ENCODE peak calls at places on chromosomes 7 and 10, in ten cellular contexts. S is CD4-positive, alpha-beta memory T cell; M is Panc1; F is colonic mucosa; D is dorsolateral prefrontal cortex; P is AG04450; A is heart right ventricle; Q is DND-41; G is aorta; T is endothelial cell of umbilical vein. X is an unnamed sample.

GRCh38 chr10:46092523-46093195 is 46.6 kb upstream of the MSMB start:
- DNase-seq in S (no peak), M (no peak), F (no peak), D (no peak), P (no peak), A (no peak), Q (peak; percentile 83), G (no peak), T (no peak), X (no peak)

GRCh38 chr7:388023-388355 is 98.0 kb downstream of the FOXL3 start:
- DNase-seq in S (no peak), M (no peak), F (no peak), D (no peak), P (no peak), A (no peak), Q (no peak), G (no peak), T (no peak), X (peak; percentile 6)

GRCh38 chr7:121832347-121832746 is 40.6 kb upstream of the PTPRZ1 start:
- DNase-seq in S (no peak), M (no peak), F (no peak), D (no peak), P (no peak), A (no peak), Q (no peak), G (no peak), T (no peak), X (no peak)

GRCh38 chr7:69395072-69395714 is 203.1 kb upstream of the AUTS2 start:
- DNase-seq in S (no peak), M (no peak), F (no peak), D (no peak), P (no peak), A (no peak), Q (peak; percentile 26), G (no peak), T (no peak), X (no peak)

GRCh38 chr10:44989621-44990301 is 11.0 kb upstream of the ZNF22 start:
- DNase-seq in S (no peak), M (no peak), F (peak; percentile 15), D (no peak), P (no peak), A (peak; percentile 58), Q (no peak), G (no peak), T (no peak), X (peak; percentile 43)

GRCh38 chr10:13223241-13223640 is 10.9 kb downstream of the UCMA start:
- DNase-seq in S (no peak), M (no peak), F (no peak), D (no peak), P (no peak), A (no peak), Q (no peak), G (no peak), T (no peak), X (no peak)

GRCh38 chr7:93117852-93118530 is at the start of gene SAMD9:
- DNase-seq in S (peak; percentile 89), M (peak; percentile 39), F (peak; percentile 81), D (no peak), P (peak; percentile 36), A (no peak), Q (peak; percentile 79), G (no peak), T (peak; percentile 76), X (no peak)

GRCh38 chr10:43209651-43210141 is 57.2 kb downstream of the RASGEF1A start:
- DNase-seq in S (no peak), M (no peak), F (no peak), D (peak; percentile 24), P (no peak), A (no peak), Q (no peak), G (peak; percentile 59), T (no peak), X (peak; percentile 10)

GRCh38 chr7:17207220-17207619 is 91.2 kb upstream of the AHR start:
- DNase-seq in S (no peak), M (no peak), F (peak; percentile 25), D (no peak), P (no peak), A (no peak), Q (no peak), G (no peak), T (peak; percentile 87), X (no peak)

GRCh38 chr10:119736220-119736619 is 10.4 kb downstream of the INPP5F start:
- DNase-seq in S (no peak), M (no peak), F (no peak), D (no peak), P (no peak), A (no peak), Q (no peak), G (no peak), T (no peak), X (no peak)

GRCh38 chr7:4523219-4523618 is 158.9 kb upstream of the FOXK1 start:
- DNase-seq in S (no peak), M (no peak), F (no peak), D (no peak), P (no peak), A (no peak), Q (no peak), G (no peak), T (no peak), X (no peak)

GRCh38 chr10:17883621-17884020 is 68.1 kb upstream of the SLC39A12 start:
- DNase-seq in S (no peak), M (no peak), F (peak; percentile 29), D (no peak), P (no peak), A (no peak), Q (no peak), G (no peak), T (no peak), X (no peak)

GRCh38 chr7:72493850-72494661 is 81.9 kb upstream of the CALN1 start:
- DNase-seq in S (no peak), M (peak; percentile 28), F (peak; percentile 70), D (peak; percentile 70), P (no peak), A (peak; percentile 31), Q (peak; percentile 72), G (no peak), T (peak; percentile 28), X (no peak)

GRCh38 chr10:6803429-6803783 is 223.3 kb upstream of the PRKCQ start:
- DNase-seq in S (no peak), M (no peak), F (no peak), D (no peak), P (no peak), A (no peak), Q (no peak), G (no peak), T (no peak), X (no peak)
- H3K27ac ChIP-seq in S (no peak overlapping the region), M (no peak overlapping the region), F (no peak overlapping the region), D (no peak overlapping the region), P (no peak overlapping the region), A (no peak overlapping the region), Q (no peak overlapping the region), G (no peak overlapping the region), T (no peak overlapping the region), X (no peak overlapping the region)

GRCh38 chr10:61937631-61938284 is 36.3 kb downstream of the ARID5B start:
- DNase-seq in S (no peak), M (no peak), F (no peak), D (no peak), P (no peak), A (no peak), Q (no peak), G (no peak), T (peak; percentile 79), X (no peak)

GRCh38 chr10:61936770-61937169 is 35.3 kb downstream of the ARID5B start:
- DNase-seq in S (no peak), M (no peak), F (peak; percentile 34), D (no peak), P (no peak), A (no peak), Q (no peak), G (no peak), T (no peak), X (no peak)

GRCh38 chr10:61931620-61932332 is 30.3 kb downstream of the ARID5B start:
- DNase-seq in S (no peak), M (no peak), F (no peak), D (no peak), P (no peak), A (no peak), Q (no peak), G (no peak), T (no peak), X (no peak)

GRCh38 chr10:61935085-61935484 is 33.6 kb downstream of the ARID5B start:
- DNase-seq in S (no peak), M (no peak), F (no peak), D (no peak), P (no peak), A (no peak), Q (no peak), G (no peak), T (no peak), X (no peak)

DNA sequence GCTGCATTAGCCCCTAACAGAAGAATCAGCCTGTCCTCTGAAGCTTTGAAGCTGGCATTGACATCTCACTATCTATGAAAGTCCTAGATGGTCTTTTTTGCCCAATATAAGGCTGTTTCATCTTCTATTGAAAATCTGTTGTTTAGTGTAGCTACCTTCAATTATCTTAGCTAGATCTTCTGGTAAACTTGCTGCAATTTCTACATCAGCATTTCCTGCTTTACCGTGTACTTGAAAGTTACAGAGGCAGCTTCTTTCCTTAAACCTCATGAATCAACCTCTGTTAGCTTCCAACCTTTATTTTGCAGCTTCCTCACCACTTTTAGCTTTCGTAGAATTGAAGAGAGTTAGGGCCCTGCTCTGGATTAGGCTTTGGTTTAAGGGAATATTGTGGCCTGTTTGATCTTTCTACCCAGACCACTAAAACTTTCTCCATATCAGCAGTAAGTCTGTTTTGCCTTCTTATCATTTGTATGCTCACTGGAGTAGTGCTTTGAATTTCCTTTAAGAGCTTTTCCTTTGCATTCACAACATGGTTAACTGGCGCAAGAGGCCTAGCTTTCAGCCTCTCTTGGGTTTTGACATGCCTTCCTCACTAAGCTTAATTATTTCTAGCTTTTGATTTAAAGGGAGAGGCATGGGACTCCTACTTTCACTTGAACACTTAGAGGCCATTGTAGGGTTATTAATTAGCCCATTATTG is 32.5 kb downstream of the ARID5B start:
- DNase-seq in S (no peak), M (no peak), F (no peak), D (no peak), P (no peak), A (no peak), Q (no peak), G (no peak), T (no peak), X (no peak)
- H3K27ac ChIP-seq in S (peak overlapping the region; percentile 13), M (peak overlapping the region; percentile 18), F (no peak overlapping the region), D (no peak overlapping the region), P (no peak overlapping the region), A (no peak overlapping the region), Q (no peak overlapping the region), G (no peak overlapping the region), T (no peak overlapping the region), X (no peak overlapping the region)

GRCh38 chr7:140972876-140973829 is 41.6 kb downstream of the MRPS33 start:
- DNase-seq in S (no peak), M (no peak), F (no peak), D (no peak), P (no peak), A (no peak), Q (no peak), G (no peak), T (no peak), X (no peak)
- H3K27ac ChIP-seq in S (no peak overlapping the region), M (no peak overlapping the region), F (no peak overlapping the region), D (no peak overlapping the region), P (no peak overlapping the region), A (no peak overlapping the region), Q (no peak overlapping the region), G (no peak overlapping the region), T (no peak overlapping the region), X (no peak overlapping the region)

DNA sequence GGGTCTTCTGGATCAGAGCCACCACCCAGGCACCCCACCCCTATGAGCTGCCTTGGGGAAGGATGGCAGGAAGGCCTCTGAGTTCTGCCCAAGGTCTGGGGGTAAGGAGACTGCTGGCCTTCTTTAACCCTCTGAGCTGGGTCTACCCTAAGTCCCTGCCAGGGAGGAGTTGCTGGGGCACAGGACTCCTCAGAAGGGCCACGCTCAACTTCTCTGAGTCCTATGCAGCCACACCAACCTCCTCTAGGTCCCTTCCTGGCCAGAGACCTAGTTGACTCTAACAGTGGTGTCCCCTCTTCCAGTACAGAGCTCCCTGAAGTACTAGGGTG is 2.6 kb upstream of the NEURL1 start:
- DNase-seq in S (no peak), M (no peak), F (no peak), D (no peak), P (no peak), A (no peak), Q (no peak), G (no peak), T (no peak), X (no peak)
- H3K27ac ChIP-seq in S (no peak overlapping the region), M (no peak overlapping the region), F (no peak overlapping the region), D (peak overlapping the region; percentile 58), P (no peak overlapping the region), A (no peak overlapping the region), Q (no peak overlapping the region), G (no peak overlapping the region), T (no peak overlapping the region), X (no peak overlapping the region)

X was measured in ovary.